ENCODE peak calls at places on chromosome 5, in six cellular contexts. F is amniotic stem cell; A is effector CD4-positive, alpha-beta T cell; E is A549; C is lung; Q is stimulated activated CD8-positive, alpha-beta memory T cell treated with anti-CD3 and anti-CD28 coated beads, Interleukin-2, amount 100 ng/mL, for 1 hour. O is an unnamed sample.

GRCh38 chr5:151885138-151885908 is 39.3 kb downstream of the GLRA1 start:
- DNase-seq in F (no peak), A (no peak), E (no peak), C (no peak), Q (no peak), O (no peak)

GRCh38 chr5:37882636-37883035 is 42.8 kb upstream of the GDNF start:
- DNase-seq in F (no peak), A (no peak), E (no peak), C (no peak), Q (no peak), O (no peak)

GRCh38 chr5:80208337-80208736 is 47.5 kb downstream of the SERINC5 start:
- DNase-seq in F (no peak), A (no peak), E (no peak), C (no peak), Q (no peak), O (no peak)

GRCh38 chr5:79120221-79120620 is 8.6 kb downstream of the BHMT start:
- DNase-seq in F (no peak), A (no peak), E (no peak), C (no peak), Q (no peak), O (no peak)

GRCh38 chr5:78458843-78459242 is 98.4 kb downstream of the SCAMP1 start:
- DNase-seq in F (no peak), A (no peak), E (no peak), C (no peak), Q (no peak), O (no peak)

GRCh38 chr5:72387985-72388384 is 67.8 kb downstream of the PTCD2 start:
- DNase-seq in F (peak), A (no peak), E (peak), C (no peak), Q (no peak), O (no peak)

GRCh38 chr5:144421411-144421810 is 250.7 kb downstream of the KCTD16 start:
- DNase-seq in F (no peak), A (no peak), E (no peak), C (no peak), Q (no peak), O (no peak)

GRCh38 chr5:37495668-37496067 is 116.5 kb downstream of the WDR70 start:
- DNase-seq in F (peak), A (no peak), E (no peak), C (no peak), Q (no peak), O (no peak)

GRCh38 chr5:143772621-143773020 is 39.3 kb upstream of the HMHB1 start:
- DNase-seq in F (no peak), A (no peak), E (no peak), C (no peak), Q (no peak), O (no peak)

GRCh38 chr5:78574731-78575161 is 73.8 kb downstream of the LHFPL2 start:
- DNase-seq in F (no peak), A (no peak), E (no peak), C (no peak), Q (no peak), O (no peak)

GRCh38 chr5:141713616-141714309 is 31.7 kb upstream of the ARAP3 start:
- DNase-seq in F (no peak), A (no peak), E (no peak), C (no peak), Q (no peak), O (no peak)

GRCh38 chr5:57117601-57118000 is 56.3 kb upstream of the GPBP1 start:
- DNase-seq in F (no peak), A (peak), E (no peak), C (no peak), Q (peak), O (peak)

GRCh38 chr5:58094031-58094430 is 365.9 kb downstream of the PLK2 start:
- DNase-seq in F (no peak), A (no peak), E (peak), C (no peak), Q (no peak), O (no peak)

O was measured in central memory CD8-positive, alpha-beta T cell.